ENCODE peak calls at places on chromosomes 16 and 17, in five cellular contexts. W, Y, D, K and V are unnamed samples.

GRCh38 chr16:29744541-29745101 is 1.2 kb downstream of the C16orf54 start:
- DNase-seq in W (no peak), D (no peak), Y (no peak), K (no peak), V (no peak)

GRCh38 chr17:4944554-4945175 is 3.7 kb downstream of the PFN1 start:
- DNase-seq in Y (no peak), W (no peak), K (no peak), D (no peak), V (no peak)

GRCh38 chr17:34562387-34562786 is 17.0 kb upstream of the TMEM132E start:
- DNase-seq in D (no peak), W (no peak), Y (no peak), K (no peak), V (no peak)

GRCh38 chr17:70110443-70110880 is 35.4 kb downstream of the KCNJ16 start:
- DNase-seq in W (no peak), Y (peak), D (no peak), K (no peak), V (peak)

GRCh38 chr17:78127240-78127887 is 1.2 kb downstream of the TMC6 start:
- DNase-seq in W (no peak), K (no peak), D (peak), Y (no peak), V (no peak)

GRCh38 chr16:48366165-48367093 is 18.8 kb downstream of the SIAH1 start:
- DNase-seq in K (peak), Y (peak), W (peak), D (peak), V (peak)

GRCh38 chr17:75011788-75012319 is 616 bp upstream of the MRPL58 start:
- DNase-seq in W (no peak), Y (peak), K (no peak), D (peak), V (peak)

GRCh38 chr17:8124350-8125195 is 667 bp upstream of the HES7 start:
- DNase-seq in K (no peak), D (no peak), Y (no peak), W (no peak), V (peak)

GRCh38 chr16:67170168-67170947 is at the start of gene NOL3:
- DNase-seq in K (peak), Y (peak), D (peak), W (no peak), V (peak)

GRCh38 chr16:67392301-67393059 is 818 bp downstream of the TPPP3 start:
- DNase-seq in D (peak), Y (no peak), W (no peak), K (no peak), V (no peak)

GRCh38 chr17:77616243-77616731 is 342.2 kb upstream of the TNRC6C start:
- DNase-seq in D (no peak), Y (no peak), K (peak), W (no peak), V (no peak)

GRCh38 chr16:58020628-58021521 is 4.7 kb upstream of the MMP15 start:
- DNase-seq in K (peak), D (no peak), W (no peak), Y (peak), V (peak)

GRCh38 chr17:34121311-34121710 is 133.8 kb upstream of the CCL2 start:
- DNase-seq in Y (no peak), D (no peak), K (no peak), W (no peak), V (no peak)

GRCh38 chr16:82715833-82716232 is 89.1 kb downstream of the CDH13 start:
- DNase-seq in Y (no peak), W (no peak), K (no peak), D (no peak), V (no peak)

GRCh38 chr17:58391302-58391984 is 25.9 kb downstream of the RNF43 start:
- DNase-seq in D (no peak), Y (peak), W (no peak), K (peak), V (no peak)